ENCODE peak calls at places on chromosome 21, in four cellular contexts. One of them, this sample, is unnamed. For H3K4me1, the result is how much of the 10 kb centered on the place peaks cover.

GRCh38 chr21:45644041-45644906 is 749 bp downstream of the PCBP3 start:
- DNase-seq in breast epithelium: no peak
- DNase-seq in suprapubic skin: no peak
- DNase-seq in spleen: no peak
- DNase-seq in this sample: no peak

GRCh38 chr21:27277122-27277521 is 310.2 kb upstream of the ADAMTS5 start:
- DNase-seq in breast epithelium: no peak
- DNase-seq in suprapubic skin: no peak
- DNase-seq in spleen: no peak
- DNase-seq in this sample: no peak

GRCh38 chr21:46392921-46393320 is 65.8 kb upstream of the DIP2A start:
- DNase-seq in breast epithelium: peak
- DNase-seq in suprapubic skin: no peak
- DNase-seq in spleen: no peak
- DNase-seq in this sample: no peak

GRCh38 chr21:33047231-33047630 is 21.5 kb downstream of the OLIG2 start:
- DNase-seq in breast epithelium: no peak
- DNase-seq in suprapubic skin: no peak
- DNase-seq in spleen: no peak
- DNase-seq in this sample: no peak

GRCh38 chr21:29164330-29164942 is 34.0 kb downstream of the MAP3K7CL start:
- DNase-seq in breast epithelium: no peak
- DNase-seq in suprapubic skin: no peak
- DNase-seq in spleen: no peak
- DNase-seq in this sample: no peak

GRCh38 chr21:15121097-15121654 is 56.4 kb upstream of the NRIP1 start:
- DNase-seq in breast epithelium: no peak
- DNase-seq in suprapubic skin: no peak
- DNase-seq in spleen: no peak
- DNase-seq in this sample: no peak

GRCh38 chr21:45333583-45334121 is 46.0 kb upstream of the POFUT2 start:
- DNase-seq in breast epithelium: no peak
- DNase-seq in suprapubic skin: no peak
- DNase-seq in spleen: peak
- DNase-seq in this sample: no peak

GRCh38 chr21:25691931-25692330 is 42.8 kb downstream of the ATP5PF start:
- DNase-seq in breast epithelium: no peak
- DNase-seq in suprapubic skin: no peak
- DNase-seq in spleen: no peak
- DNase-seq in this sample: no peak

GRCh38 chr21:27759091-27759659 is 792.3 kb upstream of the ADAMTS5 start:
- DNase-seq in breast epithelium: no peak
- DNase-seq in suprapubic skin: no peak
- DNase-seq in spleen: no peak
- DNase-seq in this sample: no peak

GRCh38 chr21:33411949-33412430 is 8.8 kb downstream of the IFNGR2 start:
- DNase-seq in breast epithelium: no peak
- DNase-seq in suprapubic skin: no peak
- DNase-seq in spleen: no peak
- DNase-seq in this sample: no peak

GRCh38 chr21:28160378-28160777 is 832.3 kb downstream of the LTN1 start:
- DNase-seq in breast epithelium: no peak
- DNase-seq in suprapubic skin: no peak
- DNase-seq in spleen: no peak
- DNase-seq in this sample: no peak

GRCh38 chr21:42861311-42862122 is 17.8 kb downstream of the WDR4 start:
- DNase-seq in breast epithelium: no peak
- DNase-seq in suprapubic skin: no peak
- DNase-seq in spleen: no peak
- DNase-seq in this sample: no peak

GRCh38 chr21:45347048-45347711 is 57.8 kb upstream of the COL18A1 start:
- DNase-seq in breast epithelium: no peak
- DNase-seq in suprapubic skin: peak
- DNase-seq in spleen: no peak
- DNase-seq in this sample: no peak

GRCh38 chr21:28818663-28819278 is 173.9 kb downstream of the LTN1 start:
- DNase-seq in breast epithelium: no peak
- DNase-seq in suprapubic skin: no peak
- DNase-seq in spleen: no peak
- DNase-seq in this sample: no peak

GRCh38 chr21:14520535-14520934 is 25.6 kb downstream of the SAMSN1 start:
- DNase-seq in breast epithelium: no peak
- DNase-seq in suprapubic skin: no peak
- DNase-seq in spleen: peak
- DNase-seq in this sample: no peak

GRCh38 chr21:20459838-20460237 is 538.4 kb upstream of the NCAM2 start:
- DNase-seq in breast epithelium: no peak
- DNase-seq in suprapubic skin: no peak
- DNase-seq in spleen: no peak
- DNase-seq in this sample: no peak

GRCh38 chr21:45427331-45428271 is 22.6 kb downstream of the COL18A1 start:
- DNase-seq in breast epithelium: peak
- DNase-seq in suprapubic skin: no peak
- DNase-seq in spleen: no peak
- DNase-seq in this sample: peak

GRCh38 chr21:35189077-35189863 is 140.2 kb upstream of the RUNX1 start:
- DNase-seq in breast epithelium: no peak
- DNase-seq in suprapubic skin: no peak
- DNase-seq in spleen: no peak
- DNase-seq in this sample: no peak

GRCh38 chr21:46297311-46298082 is 11.4 kb downstream of the YBEY start:
- DNase-seq in breast epithelium: no peak
- DNase-seq in suprapubic skin: no peak
- DNase-seq in spleen: peak
- DNase-seq in this sample: no peak

GRCh38 chr21:39461419-39461818 is 9.6 kb downstream of the SH3BGR start:
- DNase-seq in breast epithelium: no peak
- DNase-seq in suprapubic skin: no peak
- DNase-seq in spleen: no peak
- DNase-seq in this sample: no peak

GRCh38 chr21:16587141-16587570 is 857.4 kb downstream of the USP25 start:
- DNase-seq in breast epithelium: peak
- DNase-seq in suprapubic skin: no peak
- DNase-seq in spleen: no peak
- DNase-seq in this sample: peak

GRCh38 chr21:45556645-45557601 is 14.7 kb upstream of the SLC19A1 start:
- DNase-seq in breast epithelium: no peak
- DNase-seq in suprapubic skin: peak
- DNase-seq in spleen: peak
- DNase-seq in this sample: no peak

GRCh38 chr21:33975548-33976081 is 60.0 kb upstream of the ATP5PO start:
- DNase-seq in breast epithelium: no peak
- DNase-seq in suprapubic skin: no peak
- DNase-seq in spleen: no peak
- DNase-seq in this sample: no peak

GRCh38 chr21:26961704-26962103 is 5.2 kb downstream of the ADAMTS5 start:
- DNase-seq in breast epithelium: no peak
- DNase-seq in suprapubic skin: no peak
- DNase-seq in spleen: no peak
- DNase-seq in this sample: no peak

GRCh38 chr21:20388400-20388799 is 609.8 kb upstream of the NCAM2 start:
- DNase-seq in breast epithelium: no peak
- DNase-seq in suprapubic skin: no peak
- DNase-seq in spleen: no peak
- DNase-seq in this sample: no peak

GRCh38 chr21:31845151-31845550 is 27.7 kb upstream of the HUNK start:
- DNase-seq in breast epithelium: no peak
- DNase-seq in suprapubic skin: no peak
- DNase-seq in spleen: no peak
- DNase-seq in this sample: no peak

GRCh38 chr21:43273708-43274021 is 104.9 kb downstream of the CRYAA start:
- DNase-seq in breast epithelium: no peak
- DNase-seq in suprapubic skin: no peak
- DNase-seq in spleen: peak
- DNase-seq in this sample: no peak

GRCh38 chr21:14273736-14274538 is 58.0 kb downstream of the RBM11 start:
- DNase-seq in breast epithelium: peak
- DNase-seq in suprapubic skin: peak
- DNase-seq in spleen: peak
- DNase-seq in this sample: no peak

GRCh38 chr21:31557956-31558838 is 101.3 kb upstream of the SOD1 start:
- DNase-seq in breast epithelium: no peak
- DNase-seq in suprapubic skin: no peak
- DNase-seq in spleen: peak
- DNase-seq in this sample: no peak

GRCh38 chr21:14353712-14354111 is 29.2 kb downstream of the HSPA13 start:
- DNase-seq in breast epithelium: no peak
- DNase-seq in suprapubic skin: no peak
- DNase-seq in spleen: no peak
- DNase-seq in this sample: no peak

GRCh38 chr21:26801524-26801923 is 43.7 kb downstream of the ADAMTS1 start:
- DNase-seq in breast epithelium: no peak
- DNase-seq in suprapubic skin: no peak
- DNase-seq in spleen: no peak
- DNase-seq in this sample: no peak

GRCh38 chr21:42220138-42220701 is 1.3 kb downstream of the ABCG1 start:
- DNase-seq in breast epithelium: peak
- DNase-seq in suprapubic skin: peak
- DNase-seq in spleen: peak
- DNase-seq in this sample: peak

GRCh38 chr21:46633561-46633960 is 1.9 kb upstream of the PRMT2 start:
- DNase-seq in breast epithelium: no peak
- DNase-seq in suprapubic skin: no peak
- DNase-seq in spleen: no peak
- DNase-seq in this sample: no peak

GRCh38 chr21:41167348-41168342 is at the start of gene BACE2:
- DNase-seq in breast epithelium: peak
- DNase-seq in suprapubic skin: peak
- DNase-seq in spleen: peak
- DNase-seq in this sample: no peak

DNA sequence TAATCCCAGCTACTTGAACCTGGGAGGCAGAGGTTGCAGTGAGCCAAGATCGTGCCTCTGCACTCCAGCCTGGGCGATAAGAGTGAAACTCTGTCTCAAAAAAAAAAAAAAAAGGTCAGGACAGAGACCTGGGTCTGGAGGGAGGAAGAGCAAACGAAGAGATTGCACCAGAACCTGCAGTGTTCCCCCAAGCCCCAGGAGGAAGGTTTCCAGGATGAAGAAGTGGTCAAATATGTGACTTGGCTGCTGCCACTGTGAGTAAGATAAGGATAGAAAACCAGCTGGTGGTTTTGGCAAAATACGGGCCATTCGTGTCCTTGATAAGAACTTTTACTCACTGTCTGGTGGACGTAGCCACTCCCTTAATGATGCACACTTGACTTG is 42.2 kb downstream of the CLDN14 start:
- DNase-seq in breast epithelium: no peak
- DNase-seq in suprapubic skin: no peak
- DNase-seq in spleen: no peak
- DNase-seq in this sample: no peak
- TF ChIP-seq POLR2AphosphoS5 in breast epithelium: no peak
- TF ChIP-seq POLR2AphosphoS5 in suprapubic skin: no peak
- TF ChIP-seq POLR2AphosphoS5 in spleen: no peak
- TF ChIP-seq POLR2AphosphoS5 in this sample: no peak

GRCh38 chr21:44332965-44333364 is 6.2 kb downstream of the CFAP410 start:
- DNase-seq in breast epithelium: no peak
- DNase-seq in suprapubic skin: no peak
- DNase-seq in spleen: no peak
- DNase-seq in this sample: no peak

GRCh38 chr21:44331209-44331608 is 8.0 kb downstream of the CFAP410 start:
- DNase-seq in breast epithelium: no peak
- DNase-seq in suprapubic skin: no peak
- DNase-seq in spleen: no peak
- DNase-seq in this sample: no peak

GRCh38 chr21:44333701-44334636 is 5.2 kb downstream of the CFAP410 start:
- DNase-seq in breast epithelium: no peak
- DNase-seq in suprapubic skin: no peak
- DNase-seq in spleen: no peak
- DNase-seq in this sample: no peak

GRCh38 chr21:44331650-44332306 is 7.4 kb downstream of the CFAP410 start:
- DNase-seq in breast epithelium: no peak
- DNase-seq in suprapubic skin: no peak
- DNase-seq in spleen: no peak
- DNase-seq in this sample: no peak

DNA sequence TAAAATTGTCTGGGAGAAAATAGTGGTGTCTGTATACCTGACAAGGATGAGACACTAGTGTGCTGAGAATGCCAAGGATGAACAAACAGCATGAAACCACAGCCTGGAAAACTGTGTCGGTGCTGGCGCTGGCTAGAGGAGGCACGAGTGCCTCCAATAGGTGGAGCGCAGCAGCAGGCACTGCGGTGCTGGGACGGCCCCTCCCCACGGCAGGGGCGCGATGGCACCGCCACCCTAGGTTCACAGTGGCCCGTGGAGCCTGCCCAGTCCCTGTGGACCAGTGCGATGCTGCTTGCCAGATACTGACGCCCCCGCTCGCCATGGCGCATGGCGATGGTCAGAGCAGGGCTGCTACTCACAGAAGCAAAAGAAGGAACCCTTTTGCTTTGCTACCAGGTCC is 6.8 kb downstream of the CFAP410 start:
- DNase-seq in breast epithelium: no peak
- DNase-seq in suprapubic skin: no peak
- DNase-seq in spleen: no peak
- DNase-seq in this sample: no peak
- H3K4me1 ChIP-seq in breast epithelium: under half
- H3K4me1 ChIP-seq in suprapubic skin: under half
- H3K4me1 ChIP-seq in spleen: under half
- H3K4me1 ChIP-seq in this sample: under half

GRCh38 chr21:38460171-38460742 is 38.0 kb downstream of the ERG start:
- DNase-seq in breast epithelium: no peak
- DNase-seq in suprapubic skin: no peak
- DNase-seq in spleen: no peak
- DNase-seq in this sample: no peak
- TF ChIP-seq POLR2AphosphoS5 in breast epithelium: no peak
- TF ChIP-seq POLR2AphosphoS5 in suprapubic skin: no peak
- TF ChIP-seq POLR2AphosphoS5 in spleen: no peak
- TF ChIP-seq POLR2AphosphoS5 in this sample: no peak

GRCh38 chr21:37435719-37436118 is 69.1 kb downstream of the DYRK1A start:
- DNase-seq in breast epithelium: no peak
- DNase-seq in suprapubic skin: no peak
- DNase-seq in spleen: no peak
- DNase-seq in this sample: no peak

GRCh38 chr21:37436180-37436579 is 69.6 kb downstream of the DYRK1A start:
- DNase-seq in breast epithelium: no peak
- DNase-seq in suprapubic skin: no peak
- DNase-seq in spleen: no peak
- DNase-seq in this sample: no peak

GRCh38 chr21:37435120-37435519 is 68.5 kb downstream of the DYRK1A start:
- DNase-seq in breast epithelium: no peak
- DNase-seq in suprapubic skin: no peak
- DNase-seq in spleen: no peak
- DNase-seq in this sample: no peak

GRCh38 chr21:37431243-37431642 is 64.7 kb downstream of the DYRK1A start:
- DNase-seq in breast epithelium: no peak
- DNase-seq in suprapubic skin: no peak
- DNase-seq in spleen: no peak
- DNase-seq in this sample: no peak

DNA sequence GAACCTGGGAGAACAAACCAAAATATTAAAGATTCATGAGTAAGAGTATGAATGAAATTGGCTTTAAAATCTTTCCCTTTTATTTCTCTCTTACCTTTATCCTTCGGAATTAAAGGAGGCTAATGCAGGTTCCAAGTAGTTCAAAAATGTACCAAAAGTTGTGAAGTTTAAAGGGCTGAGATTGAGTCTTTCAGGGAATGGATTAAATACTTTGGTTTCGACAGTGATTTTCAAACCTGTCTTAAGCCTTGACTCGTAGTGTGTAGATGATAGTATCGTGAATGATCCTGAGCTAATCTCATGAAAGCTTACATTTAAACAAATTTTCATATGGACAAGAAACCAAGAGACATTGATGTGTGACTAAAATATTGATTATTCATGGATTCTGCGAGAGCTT is 66.9 kb downstream of the DYRK1A start:
- DNase-seq in breast epithelium: no peak
- DNase-seq in suprapubic skin: no peak
- DNase-seq in spleen: no peak
- DNase-seq in this sample: no peak
- H3K4me1 ChIP-seq in breast epithelium: under half
- H3K4me1 ChIP-seq in suprapubic skin: under half
- H3K4me1 ChIP-seq in spleen: half or more
- H3K4me1 ChIP-seq in this sample: under half

This sample was measured in Panc1.